ENCODE peak calls at places on chromosomes 1 and 21, in five cellular contexts. O is endodermal cell, M is AG04450, N is choroid plexus epithelial cell, T is lower lobe of right lung. J is an unnamed sample.

GRCh38 chr1:8598060-8598724 is 219.2 kb downstream of the RERE start:
- DNase-seq in T (no peak), N (peak), O (no peak), M (no peak), J (no peak)

GRCh38 chr1:30704271-30704670 is 19.1 kb downstream of the MATN1 start:
- DNase-seq in O (no peak), N (no peak), M (no peak), T (no peak), J (no peak)

GRCh38 chr1:78145105-78145580 is 99.4 kb downstream of the GIPC2 start:
- DNase-seq in T (peak), M (peak), N (peak), O (peak), J (no peak)

GRCh38 chr1:55002686-55003085 is 4.0 kb downstream of the BSND start:
- DNase-seq in O (no peak), N (no peak), T (no peak), M (no peak), J (no peak)

GRCh38 chr1:185388346-185388745 is 71.3 kb upstream of the IVNS1ABP start:
- DNase-seq in T (no peak), O (no peak), M (no peak), N (no peak), J (no peak)

GRCh38 chr1:62746086-62746808 is 37.7 kb upstream of the ATG4C start:
- DNase-seq in O (no peak), N (peak), T (no peak), M (no peak), J (no peak)

GRCh38 chr1:119219711-119220110 is 79.3 kb upstream of the WARS2 start:
- DNase-seq in T (no peak), O (no peak), M (no peak), N (no peak), J (no peak)

GRCh38 chr21:34192646-34193285 is 119.4 kb downstream of the MRPS6 start:
- DNase-seq in T (no peak), O (no peak), M (no peak), N (no peak), J (no peak)

GRCh38 chr1:117964290-117965038 is 34.9 kb downstream of the WDR3 start:
- DNase-seq in M (no peak), T (no peak), N (peak), O (no peak), J (no peak)

GRCh38 chr1:55685560-55685959 is 470.4 kb upstream of the USP24 start:
- DNase-seq in T (no peak), M (no peak), O (no peak), N (no peak), J (no peak)

GRCh38 chr1:5830771-5831599 is 161.2 kb downstream of the NPHP4 start:
- DNase-seq in M (no peak), O (peak), T (no peak), N (no peak), J (no peak)

GRCh38 chr1:43034195-43034658 is 75.6 kb upstream of the SLC2A1 start:
- DNase-seq in O (no peak), M (no peak), N (no peak), T (no peak), J (no peak)

GRCh38 chr1:169874229-169874628 is 19.5 kb downstream of the SCYL3 start:
- DNase-seq in O (no peak), T (no peak), N (no peak), M (peak), J (no peak)

GRCh38 chr1:240312872-240313271 is 221.2 kb downstream of the FMN2 start:
- DNase-seq in N (peak), T (no peak), M (peak), O (no peak), J (no peak)

GRCh38 chr1:116453906-116454305 is 80.9 kb downstream of the ATP1A1 start:
- DNase-seq in O (peak), N (no peak), M (no peak), T (no peak), J (no peak)

GRCh38 chr1:189429610-189430009 is 1048.1 kb downstream of the BRINP3 start:
- DNase-seq in T (no peak), M (peak), O (peak), N (peak), J (no peak)

GRCh38 chr1:25770541-25771245 is 29.3 kb upstream of the SELENON start:
- DNase-seq in T (no peak), O (no peak), N (no peak), M (no peak), J (no peak)

GRCh38 chr1:153606194-153606593 is 6.7 kb downstream of the S100A16 start:
- DNase-seq in T (no peak), M (no peak), N (no peak), O (no peak), J (no peak)

GRCh38 chr1:7293702-7294630 is 477.1 kb upstream of the VAMP3 start:
- DNase-seq in T (no peak), M (no peak), O (peak), N (no peak), J (no peak)

GRCh38 chr1:167630568-167631385 is 745 bp downstream of the RCSD1 start:
- DNase-seq in T (no peak), M (no peak), O (peak), N (peak), J (peak)

GRCh38 chr1:81231729-81232038 is 569.0 kb upstream of the ADGRL2 start:
- DNase-seq in M (no peak), T (no peak), O (no peak), N (no peak), J (no peak)

GRCh38 chr1:100305954-100306353 is 39.9 kb downstream of the RTCA start:
- DNase-seq in O (no peak), T (no peak), N (no peak), M (no peak), J (no peak)

GRCh38 chr1:151512326-151512725 is 1.1 kb downstream of the CGN start:
- DNase-seq in N (no peak), M (no peak), O (peak), T (no peak), J (no peak)

GRCh38 chr1:167430134-167430848 is 88.0 kb downstream of the CD247 start:
- DNase-seq in N (no peak), T (no peak), O (peak), M (no peak), J (no peak)

GRCh38 chr1:61182049-61182448 is 99.7 kb downstream of the NFIA start:
- DNase-seq in O (no peak), T (no peak), N (peak), M (peak), J (no peak)

GRCh38 chr1:77539510-77540142 is 142.8 kb downstream of the ZZZ3 start:
- DNase-seq in M (peak), T (no peak), N (peak), O (no peak), J (no peak)

GRCh38 chr1:36055706-36056105 is 28.2 kb upstream of the TEKT2 start:
- DNase-seq in M (no peak), T (no peak), O (no peak), N (no peak), J (no peak)

GRCh38 chr21:28518620-28519019 is 474.1 kb downstream of the LTN1 start:
- DNase-seq in M (no peak), O (no peak), T (no peak), N (no peak), J (no peak)

GRCh38 chr1:173365341-173365740 is 111.8 kb upstream of the PRDX6 start:
- DNase-seq in M (no peak), T (no peak), N (no peak), O (no peak), J (no peak)

GRCh38 chr1:221858758-221859157 is 116.9 kb upstream of the DUSP10 start:
- DNase-seq in O (no peak), T (no peak), N (peak), M (peak), J (no peak)

GRCh38 chr1:175182347-175182746 is 10.2 kb downstream of the KIAA0040 start:
- DNase-seq in M (no peak), T (no peak), O (no peak), N (no peak), J (no peak)

GRCh38 chr1:240413732-240414131 is 198.2 kb downstream of the GREM2 start:
- DNase-seq in T (no peak), M (no peak), N (peak), O (no peak), J (no peak)

GRCh38 chr1:9315411-9316079 is 22.9 kb downstream of the SPSB1 start:
- DNase-seq in M (peak), O (no peak), N (peak), T (no peak), J (no peak)

GRCh38 chr1:89957063-89957462 is 37.8 kb upstream of the ZNF326 start:
- DNase-seq in N (no peak), O (no peak), T (no peak), M (no peak), J (no peak)

GRCh38 chr1:11920239-11920903 is 5.9 kb downstream of the KIAA2013 start:
- DNase-seq in T (no peak), N (no peak), O (no peak), M (no peak), J (no peak)

GRCh38 chr1:246734861-246735260 is 10.7 kb downstream of the SCCPDH start:
- DNase-seq in M (no peak), N (no peak), T (no peak), O (no peak), J (no peak)

GRCh38 chr1:46903481-46903880 is 37.8 kb downstream of the CYP4A11 start:
- DNase-seq in O (no peak), M (no peak), N (no peak), T (no peak), J (no peak)

GRCh38 chr1:101376121-101377095 is 139.6 kb downstream of the S1PR1 start:
- DNase-seq in O (no peak), N (no peak), M (no peak), T (no peak), J (no peak)

GRCh38 chr1:246390855-246391254 is 116.2 kb downstream of the SMYD3 start:
- DNase-seq in M (no peak), O (no peak), N (no peak), T (no peak), J (no peak)

GRCh38 chr21:14768042-14768441 is 221.9 kb upstream of the SAMSN1 start:
- DNase-seq in N (no peak), T (no peak), M (no peak), O (no peak), J (no peak)

GRCh38 chr21:14767192-14767852 is 221.2 kb upstream of the SAMSN1 start:
- DNase-seq in N (no peak), M (no peak), T (no peak), O (no peak), J (no peak)

GRCh38 chr21:14766241-14766640 is 220.1 kb upstream of the SAMSN1 start:
- DNase-seq in T (no peak), O (peak), M (no peak), N (no peak), J (no peak)

GRCh38 chr21:14773777-14774345 is 227.7 kb upstream of the SAMSN1 start:
- DNase-seq in M (no peak), N (peak), T (peak), O (peak), J (peak)

GRCh38 chr21:14771587-14771986 is 225.5 kb upstream of the SAMSN1 start:
- DNase-seq in N (no peak), T (no peak), M (no peak), O (no peak), J (no peak)
- TF ChIP-seq CTCF in N (no peak), T (no peak), M (no peak), O (no peak), J (no peak)

DNA sequence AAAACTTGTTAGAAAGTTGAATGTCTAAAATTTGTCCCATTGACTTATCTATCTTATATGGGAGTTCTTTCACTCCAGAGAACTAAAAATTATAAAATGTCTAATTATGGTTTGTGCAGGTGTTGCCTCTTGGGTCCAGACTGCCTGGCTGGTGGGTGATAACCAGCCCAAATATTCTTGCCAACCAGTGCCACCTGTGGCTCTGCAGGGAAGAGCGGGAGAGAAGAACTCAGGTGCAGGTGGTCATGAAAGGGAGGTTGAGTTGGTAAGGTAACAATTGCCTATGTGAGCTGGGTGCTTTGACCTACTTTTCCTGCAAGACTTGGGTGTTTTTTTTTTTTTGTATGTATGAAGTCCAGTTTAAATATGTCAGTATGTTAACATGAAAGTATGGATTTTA is 10.2 kb downstream of the RPS6KC1 start:
- DNase-seq in N (no peak), M (no peak), O (peak), T (no peak), J (no peak)
- TF ChIP-seq CTCF in N (no peak), M (no peak), O (peak), T (no peak), J (no peak)

GRCh38 chr1:227785812-227786608 is 29.5 kb upstream of the PRSS38 start:
- DNase-seq in T (no peak), N (no peak), O (peak), M (no peak), J (no peak)
- TF ChIP-seq CTCF in T (no peak), N (no peak), O (no peak), M (no peak), J (no peak)

DNA sequence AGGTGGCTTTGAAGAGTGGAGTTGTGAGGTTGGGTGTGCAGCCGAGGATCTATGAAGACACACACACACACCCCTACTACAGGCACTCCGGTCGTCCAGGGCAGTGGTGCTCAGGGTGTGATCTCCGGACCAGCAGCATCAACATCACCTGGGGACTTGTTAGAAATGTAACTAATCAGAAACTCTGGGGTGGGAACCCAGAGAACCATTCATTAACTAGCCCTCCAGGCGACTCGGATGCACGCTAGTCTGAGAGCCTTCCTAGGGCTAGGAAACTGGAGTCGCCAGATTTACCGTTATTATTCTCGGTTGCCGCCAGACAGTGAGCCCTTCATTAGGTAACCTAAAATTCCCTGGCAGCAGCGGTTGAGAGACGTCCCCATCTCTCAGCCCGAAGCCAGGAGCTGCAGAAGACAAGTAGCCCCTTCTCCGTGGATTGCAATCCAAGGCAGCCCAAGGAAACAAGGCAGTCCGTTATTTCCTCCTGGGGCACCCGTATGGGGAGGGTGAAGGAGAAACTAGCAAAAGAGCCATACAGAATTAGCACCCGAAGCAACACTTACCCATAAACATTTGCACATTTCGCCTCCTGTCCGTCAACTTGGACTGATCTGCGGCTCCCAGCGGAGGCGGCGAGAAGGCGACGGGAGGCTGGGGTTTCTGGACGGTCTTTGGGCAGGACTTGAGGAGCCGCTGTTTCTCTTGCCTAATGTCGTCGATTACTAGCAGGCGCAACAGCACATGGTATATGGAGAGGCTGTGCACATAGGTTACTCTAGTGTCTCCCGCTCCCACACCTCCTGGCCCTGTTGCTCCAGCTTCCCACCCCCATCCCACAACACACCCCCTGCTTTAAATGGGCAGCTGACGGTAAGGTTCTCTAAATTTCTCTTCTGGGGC is 2.9 kb upstream of the CCN1 start:
- DNase-seq in T (no peak), M (peak), O (peak), N (peak), J (no peak)
- TF ChIP-seq CTCF in T (no peak), M (no peak), O (no peak), N (peak), J (no peak)

J was measured in CD14-positive monocyte.